ENCODE peak calls at places on chromosome 10, in ten cellular contexts. One of them, this sample, is unnamed.

GRCh38 chr10:125084191-125085186 is 75.9 kb downstream of the CTBP2 start:
- DNase-seq in omental fat pad: no peak
- DNase-seq in A172: peak
- DNase-seq in myocyte: peak
- DNase-seq in EH: peak
- DNase-seq in COLO829: peak
- DNase-seq in activated T-cell treated with anti-CD3 and anti-CD28 coated beads, Interleukin-2, amount 50 U/mL, for 24 hours: no peak
- DNase-seq in NCI-H82: peak
- DNase-seq in cardiac fibroblast: peak
- DNase-seq in mucosa of descending colon: peak
- DNase-seq in this sample: no peak

GRCh38 chr10:106609867-106610266 is 554.6 kb downstream of the SORCS1 start:
- DNase-seq in omental fat pad: no peak
- DNase-seq in A172: peak
- DNase-seq in myocyte: no peak
- DNase-seq in EH: peak
- DNase-seq in COLO829: peak
- DNase-seq in activated T-cell treated with anti-CD3 and anti-CD28 coated beads, Interleukin-2, amount 50 U/mL, for 24 hours: no peak
- DNase-seq in NCI-H82: peak
- DNase-seq in cardiac fibroblast: peak
- DNase-seq in mucosa of descending colon: no peak
- DNase-seq in this sample: no peak

GRCh38 chr10:31263903-31264302 is 55.1 kb upstream of the ZEB1 start:
- DNase-seq in omental fat pad: no peak
- DNase-seq in A172: peak
- DNase-seq in myocyte: no peak
- DNase-seq in EH: no peak
- DNase-seq in COLO829: no peak
- DNase-seq in activated T-cell treated with anti-CD3 and anti-CD28 coated beads, Interleukin-2, amount 50 U/mL, for 24 hours: no peak
- DNase-seq in NCI-H82: no peak
- DNase-seq in cardiac fibroblast: peak
- DNase-seq in mucosa of descending colon: no peak
- DNase-seq in this sample: no peak

GRCh38 chr10:121459765-121460453 is 138.3 kb downstream of the FGFR2 start:
- DNase-seq in omental fat pad: no peak
- DNase-seq in A172: no peak
- DNase-seq in myocyte: no peak
- DNase-seq in EH: peak
- DNase-seq in COLO829: no peak
- DNase-seq in activated T-cell treated with anti-CD3 and anti-CD28 coated beads, Interleukin-2, amount 50 U/mL, for 24 hours: no peak
- DNase-seq in NCI-H82: no peak
- DNase-seq in cardiac fibroblast: no peak
- DNase-seq in mucosa of descending colon: no peak
- DNase-seq in this sample: no peak

GRCh38 chr10:21048086-21048485 is 151.0 kb upstream of the NEBL start:
- DNase-seq in omental fat pad: no peak
- DNase-seq in A172: peak
- DNase-seq in myocyte: no peak
- DNase-seq in EH: no peak
- DNase-seq in COLO829: no peak
- DNase-seq in activated T-cell treated with anti-CD3 and anti-CD28 coated beads, Interleukin-2, amount 50 U/mL, for 24 hours: no peak
- DNase-seq in NCI-H82: no peak
- DNase-seq in cardiac fibroblast: peak
- DNase-seq in mucosa of descending colon: no peak
- DNase-seq in this sample: no peak

GRCh38 chr10:9845075-9845474 is 1172.6 kb upstream of the CELF2 start:
- DNase-seq in omental fat pad: no peak
- DNase-seq in A172: no peak
- DNase-seq in myocyte: no peak
- DNase-seq in EH: no peak
- DNase-seq in COLO829: no peak
- DNase-seq in activated T-cell treated with anti-CD3 and anti-CD28 coated beads, Interleukin-2, amount 50 U/mL, for 24 hours: no peak
- DNase-seq in NCI-H82: no peak
- DNase-seq in cardiac fibroblast: no peak
- DNase-seq in mucosa of descending colon: no peak
- DNase-seq in this sample: no peak

GRCh38 chr10:68871731-68872342 is 29.3 kb upstream of the DDX50 start:
- DNase-seq in omental fat pad: no peak
- DNase-seq in A172: peak
- DNase-seq in myocyte: peak
- DNase-seq in EH: peak
- DNase-seq in COLO829: no peak
- DNase-seq in activated T-cell treated with anti-CD3 and anti-CD28 coated beads, Interleukin-2, amount 50 U/mL, for 24 hours: no peak
- DNase-seq in NCI-H82: peak
- DNase-seq in cardiac fibroblast: peak
- DNase-seq in mucosa of descending colon: no peak
- DNase-seq in this sample: peak

GRCh38 chr10:12902135-12902572 is 99.4 kb downstream of the CCDC3 start:
- DNase-seq in omental fat pad: peak
- DNase-seq in A172: peak
- DNase-seq in myocyte: peak
- DNase-seq in EH: peak
- DNase-seq in COLO829: peak
- DNase-seq in activated T-cell treated with anti-CD3 and anti-CD28 coated beads, Interleukin-2, amount 50 U/mL, for 24 hours: peak
- DNase-seq in NCI-H82: peak
- DNase-seq in cardiac fibroblast: peak
- DNase-seq in mucosa of descending colon: no peak
- DNase-seq in this sample: peak

GRCh38 chr10:114678806-114679205 is 20.7 kb upstream of the ABLIM1 start:
- DNase-seq in omental fat pad: no peak
- DNase-seq in A172: no peak
- DNase-seq in myocyte: no peak
- DNase-seq in EH: no peak
- DNase-seq in COLO829: no peak
- DNase-seq in activated T-cell treated with anti-CD3 and anti-CD28 coated beads, Interleukin-2, amount 50 U/mL, for 24 hours: no peak
- DNase-seq in NCI-H82: no peak
- DNase-seq in cardiac fibroblast: no peak
- DNase-seq in mucosa of descending colon: no peak
- DNase-seq in this sample: no peak

GRCh38 chr10:73182568-73182967 is 14.6 kb downstream of the FAM149B1 start:
- DNase-seq in omental fat pad: no peak
- DNase-seq in A172: peak
- DNase-seq in myocyte: no peak
- DNase-seq in EH: peak
- DNase-seq in COLO829: no peak
- DNase-seq in activated T-cell treated with anti-CD3 and anti-CD28 coated beads, Interleukin-2, amount 50 U/mL, for 24 hours: no peak
- DNase-seq in NCI-H82: no peak
- DNase-seq in cardiac fibroblast: peak
- DNase-seq in mucosa of descending colon: no peak
- DNase-seq in this sample: no peak

GRCh38 chr10:79933961-79934360 is 14.9 kb downstream of the SFTPD start:
- DNase-seq in omental fat pad: no peak
- DNase-seq in A172: no peak
- DNase-seq in myocyte: no peak
- DNase-seq in EH: no peak
- DNase-seq in COLO829: peak
- DNase-seq in activated T-cell treated with anti-CD3 and anti-CD28 coated beads, Interleukin-2, amount 50 U/mL, for 24 hours: no peak
- DNase-seq in NCI-H82: no peak
- DNase-seq in cardiac fibroblast: peak
- DNase-seq in mucosa of descending colon: no peak
- DNase-seq in this sample: no peak

This sample was measured in NCI-H524.